ENCODE peak calls at places on chromosome 4, in seven cellular contexts. O, G, A, W, Q, P and E are unnamed samples.

GRCh38 chr4:3219761-3220481 is 29.0 kb upstream of the MSANTD1 start:
- DNase-seq in G (no peak), Q (no peak), A (no peak), W (no peak), P (no peak), O (no peak), E (no peak)

GRCh38 chr4:149164282-149164681 is 651.4 kb downstream of the IQCM start:
- DNase-seq in Q (no peak), A (no peak), P (no peak), O (no peak), W (peak; percentile 84), G (no peak), E (peak; percentile 66)

GRCh38 chr4:1960170-1960825 is 48.5 kb downstream of the NELFA start:
- DNase-seq in A (no peak), O (peak; percentile 34), P (no peak), W (no peak), G (no peak), Q (no peak), E (peak; percentile 8)

GRCh38 chr4:155738548-155738947 is 20.3 kb upstream of the GUCY1B1 start:
- DNase-seq in O (peak; percentile 72), W (peak; percentile 2), G (no peak), Q (no peak), P (no peak), A (no peak), E (peak; percentile 43)

GRCh38 chr4:153234923-153235322 is 30.7 kb downstream of the TRIM2 start:
- DNase-seq in G (no peak), P (peak; percentile 46), Q (no peak), W (peak; percentile 47), A (no peak), O (no peak), E (no peak)

GRCh38 chr4:31370866-31371465 is 650.8 kb downstream of the PCDH7 start:
- DNase-seq in Q (no peak), W (peak; percentile 7), A (peak; percentile 8), O (peak; percentile 3), P (peak; percentile 63), G (peak; percentile 5), E (peak; percentile 50)

GRCh38 chr4:66575024-66575696 is 904.9 kb upstream of the EPHA5 start:
- DNase-seq in O (peak; percentile 4), P (no peak), W (peak; percentile 86), Q (no peak), A (no peak), G (no peak), E (no peak)

GRCh38 chr4:2458546-2459491 is 10.1 kb upstream of the RNF4 start:
- DNase-seq in A (no peak), G (no peak), Q (no peak), W (no peak), P (no peak), O (no peak), E (no peak)

GRCh38 chr4:12050357-12050756 is 621.7 kb upstream of the HS3ST1 start:
- DNase-seq in P (no peak), A (no peak), G (no peak), Q (no peak), O (no peak), W (no peak), E (no peak)

GRCh38 chr4:142091691-142092182 is 455.4 kb downstream of the IL15 start:
- DNase-seq in G (no peak), W (peak; percentile 96), A (no peak), O (peak; percentile 95), P (no peak), Q (no peak), E (peak; percentile 75)

GRCh38 chr4:4960574-4960973 is 58.7 kb downstream of the CYTL1 start:
- DNase-seq in G (no peak), P (no peak), O (no peak), A (no peak), Q (no peak), W (no peak), E (no peak)

GRCh38 chr4:24923550-24923949 is 10.7 kb upstream of the CCDC149 start:
- DNase-seq in Q (no peak), O (no peak), A (no peak), W (no peak), G (no peak), P (no peak), E (no peak)

GRCh38 chr4:7281316-7282093 is 89.2 kb downstream of the SORCS2 start:
- DNase-seq in A (no peak), O (no peak), Q (no peak), W (peak; percentile 17), G (no peak), P (no peak), E (peak; percentile 74)

GRCh38 chr4:55791666-55792065 is 27.9 kb upstream of the EXOC1L start:
- DNase-seq in G (no peak), O (no peak), P (no peak), A (no peak), Q (no peak), W (peak; percentile 16), E (no peak)

GRCh38 chr4:70992354-70992753 is 1.1 kb upstream of the DCK start:
- DNase-seq in A (peak; percentile 61), G (no peak), W (no peak), O (no peak), Q (no peak), P (no peak), E (no peak)

GRCh38 chr4:110614981-110615365 is 7.9 kb downstream of the PITX2 start:
- DNase-seq in A (no peak), G (no peak), O (no peak), Q (no peak), P (no peak), W (no peak), E (no peak)

GRCh38 chr4:82381661-82382284 is 8.0 kb upstream of the HNRNPD start:
- DNase-seq in P (no peak), G (no peak), O (peak; percentile 19), Q (no peak), W (no peak), A (no peak), E (no peak)

GRCh38 chr4:181569553-181569952 is 673.6 kb upstream of the TENM3 start:
- DNase-seq in O (no peak), W (peak; percentile 40), G (no peak), Q (no peak), A (peak; percentile 28), P (peak; percentile 27), E (peak; percentile 56)

GRCh38 chr4:106869551-106869950 is 166.6 kb downstream of the DKK2 start:
- DNase-seq in Q (no peak), G (no peak), O (peak; percentile 54), W (peak; percentile 62), P (no peak), A (no peak), E (peak; percentile 19)